ENCODE peak calls at places on chromosome 13, in eight cellular contexts. O is bronchial epithelial cell, N is SW480, E is NCI-H2081, V is heart right ventricle, P is DMS153, Q is COLO829, I is fibroblast of the aortic adventitia. H is an unnamed sample.

GRCh38 chr13:52815330-52815729 is 33.1 kb downstream of the PCDH8 start:
- DNase-seq in O (no peak), P (no peak), N (no peak), E (no peak), V (no peak), Q (no peak), I (no peak), H (no peak)

GRCh38 chr13:24627864-24628418 is 52.3 kb upstream of the ATP12A start:
- DNase-seq in V (no peak), P (peak), N (no peak), O (no peak), Q (no peak), I (no peak), E (no peak), H (no peak)

GRCh38 chr13:87444135-87444534 is 227.0 kb upstream of the SLITRK5 start:
- DNase-seq in N (no peak), O (no peak), P (no peak), V (no peak), I (no peak), Q (no peak), E (peak), H (peak)

GRCh38 chr13:65378943-65379519 is 1851.1 kb downstream of the PCDH9 start:
- DNase-seq in E (peak), Q (no peak), V (no peak), N (peak), O (peak), I (peak), P (no peak), H (no peak)

GRCh38 chr13:41137951-41138350 is 5.3 kb upstream of the KBTBD6 start:
- DNase-seq in Q (no peak), V (no peak), N (no peak), I (no peak), P (no peak), O (peak), E (no peak), H (no peak)

GRCh38 chr13:33080962-33081655 is 64.9 kb downstream of the KL start:
- DNase-seq in I (peak), Q (no peak), O (peak), E (no peak), V (no peak), P (no peak), N (no peak), H (no peak)

GRCh38 chr13:73894995-73895571 is 239.1 kb downstream of the KLF12 start:
- DNase-seq in I (no peak), P (no peak), Q (no peak), E (no peak), O (no peak), V (no peak), N (no peak), H (no peak)

GRCh38 chr13:97005631-97006262 is 11.5 kb upstream of the OXGR1 start:
- DNase-seq in P (no peak), E (no peak), I (peak), Q (no peak), O (peak), V (no peak), N (no peak), H (no peak)

GRCh38 chr13:42836930-42837329 is 55.5 kb downstream of the FAM216B start:
- DNase-seq in N (peak), E (no peak), V (peak), I (peak), P (no peak), O (peak), Q (no peak), H (no peak)

GRCh38 chr13:51524312-51524711 is 60.0 kb upstream of the WDFY2 start:
- DNase-seq in N (peak), V (no peak), P (peak), I (peak), E (no peak), O (peak), Q (no peak), H (no peak)

GRCh38 chr13:41674246-41674645 is 216.9 kb downstream of the RGCC start:
- DNase-seq in I (no peak), E (no peak), V (no peak), N (no peak), O (no peak), Q (no peak), P (no peak), H (no peak)

GRCh38 chr13:29472317-29472961 is 123.0 kb downstream of the SLC7A1 start:
- DNase-seq in V (peak), Q (peak), P (no peak), E (no peak), N (peak), O (peak), I (peak), H (no peak)

GRCh38 chr13:73820688-73821087 is 313.5 kb downstream of the KLF12 start:
- DNase-seq in I (no peak), E (no peak), N (no peak), O (no peak), V (no peak), P (no peak), Q (no peak), H (no peak)

GRCh38 chr13:111486331-111486730 is 165.9 kb downstream of the TEX29 start:
- DNase-seq in P (no peak), E (no peak), N (no peak), Q (no peak), O (no peak), V (no peak), I (no peak), H (no peak)

GRCh38 chr13:50907781-50908180 is 1.8 kb upstream of the RNASEH2B start:
- DNase-seq in I (no peak), O (no peak), V (no peak), Q (no peak), N (no peak), P (no peak), E (no peak), H (no peak)

GRCh38 chr13:20359335-20359734 is 127.2 kb upstream of the GJB6 start:
- DNase-seq in P (no peak), O (peak), N (peak), E (no peak), Q (peak), V (no peak), I (peak), H (no peak)

GRCh38 chr13:46386996-46387851 is at the start of gene RUBCNL:
- DNase-seq in N (peak), I (no peak), P (no peak), Q (no peak), V (no peak), E (peak), O (peak), H (peak)

GRCh38 chr13:20703785-20704458 is 423 bp downstream of the IL17D start:
- DNase-seq in I (peak), Q (peak), E (peak), V (peak), P (peak), O (peak), N (peak), H (peak)

GRCh38 chr13:40960721-40961120 is 58.4 kb downstream of the ELF1 start:
- DNase-seq in I (no peak), P (no peak), V (no peak), N (no peak), Q (no peak), O (no peak), E (no peak), H (no peak)

GRCh38 chr13:73870970-73871935 is 263.0 kb downstream of the KLF12 start:
- DNase-seq in P (peak), N (no peak), Q (no peak), O (peak), I (peak), V (peak), E (no peak), H (peak)

GRCh38 chr13:91133941-91134772 is 213.3 kb upstream of the MIR17HG start:
- DNase-seq in E (peak), V (peak), Q (peak), O (peak), I (peak), N (peak), P (peak), H (no peak)

GRCh38 chr13:52084971-52085370 is 43.9 kb downstream of the NEK5 start:
- DNase-seq in E (no peak), I (no peak), O (peak), V (no peak), N (no peak), P (no peak), Q (no peak), H (no peak)

GRCh38 chr13:113971471-113972231 is 2.2 kb downstream of the C13orf46 start:
- DNase-seq in V (no peak), N (no peak), E (no peak), O (no peak), I (no peak), P (no peak), Q (no peak), H (peak)

GRCh38 chr13:113801289-113801961 is 42.4 kb downstream of the TMEM255B start:
- DNase-seq in Q (no peak), E (no peak), N (no peak), V (no peak), P (no peak), I (no peak), O (no peak), H (peak)

GRCh38 chr13:40031031-40031430 is 375.6 kb downstream of the COG6 start:
- DNase-seq in E (no peak), O (peak), V (no peak), N (no peak), I (peak), Q (peak), P (no peak), H (no peak)

GRCh38 chr13:101841687-101842086 is 389.2 kb downstream of the ITGBL1 start:
- DNase-seq in E (peak), I (no peak), N (no peak), P (no peak), V (no peak), Q (no peak), O (no peak), H (no peak)

GRCh38 chr13:114325729-114326128 is 11.4 kb downstream of the CHAMP1 start:
- DNase-seq in N (no peak), O (no peak), Q (no peak), P (no peak), I (no peak), E (no peak), V (no peak), H (no peak)

GRCh38 chr13:20109037-20109436 is 51.8 kb downstream of the GJA3 start:
- DNase-seq in E (no peak), I (no peak), V (no peak), N (no peak), P (no peak), O (no peak), Q (no peak), H (no peak)

H was measured in Right ventricle myocardium inferior.